ENCODE peak calls at places on chromosomes 13 and 19, in four cellular contexts. V is GM12878, U is H1, Q is HepG2. F is an unnamed sample.

GRCh38 chr13:53004605-53005004 is 24.0 kb upstream of the OLFM4 start:
- DNase-seq in V (no peak), Q (no peak), U (no peak), F (no peak)

GRCh38 chr19:15828121-15828620 is 12.7 kb upstream of the OR10H1 start:
- DNase-seq in U (no peak), Q (no peak), V (no peak), F (no peak)

GRCh38 chr13:106710267-106710666 is 142.3 kb upstream of the ARGLU1 start:
- DNase-seq in U (no peak), Q (no peak), V (no peak), F (no peak)

GRCh38 chr13:110316196-110316595 is 9.1 kb downstream of the COL4A2 start:
- DNase-seq in Q (no peak), V (no peak), U (no peak), F (no peak)

GRCh38 chr19:46697142-46697960 is 19.6 kb downstream of the PRKD2 start:
- DNase-seq in Q (no peak), U (peak; percentile 99), V (no peak), F (peak; percentile 90)

GRCh38 chr13:27792393-27793218 is at the start of gene GSX1:
- DNase-seq in V (no peak), U (peak; percentile 87), Q (peak; percentile 18), F (peak; percentile 60)

GRCh38 chr19:13033244-13033643 is 38.0 kb downstream of the NFIX start:
- DNase-seq in Q (no peak), V (no peak), U (no peak), F (no peak)

GRCh38 chr13:28684257-28684656 is 25.3 kb downstream of the POMP start:
- DNase-seq in V (no peak), U (peak; percentile 85), Q (peak; percentile 1), F (peak; percentile 32)

GRCh38 chr19:43743059-43743458 is 11.7 kb downstream of the SMG9 start:
- DNase-seq in Q (no peak), U (no peak), V (no peak), F (no peak)

GRCh38 chr19:55091955-55092354 is 16.3 kb downstream of the EPS8L1 start:
- DNase-seq in U (peak; percentile 97), V (no peak), Q (no peak), F (no peak)

GRCh38 chr13:37448072-37448471 is 150.5 kb downstream of the POSTN start:
- DNase-seq in V (no peak), U (no peak), Q (no peak), F (no peak)

GRCh38 chr19:28880735-28881401 is 332.1 kb downstream of the UQCRFS1 start:
- DNase-seq in V (no peak), U (no peak), Q (no peak), F (peak; percentile 87)

GRCh38 chr19:48397263-48397635 is 3.8 kb downstream of the GRIN2D start:
- DNase-seq in V (no peak), Q (no peak), U (no peak), F (no peak)

GRCh38 chr19:48396871-48397176 is 3.4 kb downstream of the GRIN2D start:
- DNase-seq in Q (no peak), V (no peak), U (no peak), F (no peak)

GRCh38 chr19:48395170-48395455 is 1.6 kb downstream of the GRIN2D start:
- DNase-seq in U (no peak), Q (no peak), V (no peak), F (no peak)

GRCh38 chr19:48395499-48395898 is 2.0 kb downstream of the GRIN2D start:
- DNase-seq in V (no peak), U (peak; percentile 52), Q (no peak), F (no peak)

GRCh38 chr19:48396010-48396870 is 2.8 kb downstream of the GRIN2D start:
- DNase-seq in Q (no peak), U (peak; percentile 60), V (no peak), F (no peak)
- H3K27me3 ChIP-seq in Q (peaks cover 11% of the 10 kb centered on the region), U (peaks cover 49% of the 10 kb centered on the region), V (peaks cover 13% of the 10 kb centered on the region), F (peaks cover 54% of the 10 kb centered on the region)

GRCh38 chr13:91845612-91846011 is 447.2 kb downstream of the GPC5 start:
- DNase-seq in U (no peak), V (no peak), Q (no peak), F (no peak)
- TF ChIP-seq SUZ12 in U (no peak), V (no peak), Q (no peak), F (no peak)

DNA sequence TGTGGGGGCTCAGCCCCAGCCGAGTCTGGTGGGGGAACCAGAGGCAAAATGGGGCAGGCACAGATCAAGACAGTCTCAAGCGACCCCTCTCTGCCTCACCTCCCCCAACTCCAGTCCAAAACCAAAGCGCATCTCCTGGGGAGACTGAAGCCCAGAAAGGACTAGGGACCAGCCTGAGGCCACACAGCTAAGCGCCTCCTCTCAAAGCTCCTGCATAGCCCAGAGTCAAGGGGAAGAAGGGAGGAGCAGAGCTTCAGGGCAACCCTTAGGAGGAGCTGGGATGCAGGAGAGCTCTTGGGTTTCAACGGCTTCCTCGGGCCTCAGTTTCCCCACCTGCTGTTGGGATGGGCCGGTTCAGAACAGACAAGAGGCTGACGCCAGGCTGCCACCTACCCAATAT is 19.9 kb upstream of the SEMA6B start:
- DNase-seq in V (no peak), U (no peak), Q (no peak), F (no peak)
- H3K27me3 ChIP-seq in V (peaks cover 6% of the 10 kb centered on the region), U (peaks cover 6% of the 10 kb centered on the region), Q (no peaks in the 10 kb centered on the region), F (peaks cover 16% of the 10 kb centered on the region)

GRCh38 chr13:91286317-91286716 is 61.2 kb upstream of the MIR17HG start:
- DNase-seq in V (no peak), Q (no peak), U (no peak), F (no peak)

GRCh38 chr13:91280806-91281205 is 66.7 kb upstream of the MIR17HG start:
- DNase-seq in V (no peak), Q (no peak), U (no peak), F (no peak)

GRCh38 chr13:91278888-91279287 is 68.6 kb upstream of the MIR17HG start:
- DNase-seq in Q (no peak), V (no peak), U (no peak), F (no peak)

GRCh38 chr13:91284335-91284734 is 63.2 kb upstream of the MIR17HG start:
- DNase-seq in Q (no peak), U (no peak), V (no peak), F (no peak)
- TF ChIP-seq SUZ12 in Q (no peak), U (no peak), V (no peak), F (no peak)

GRCh38 chr19:4988770-4989251 is 19.9 kb downstream of the KDM4B start:
- DNase-seq in Q (no peak), V (no peak), U (no peak), F (peak; percentile 63)

GRCh38 chr19:4991538-4991937 is 22.6 kb downstream of the KDM4B start:
- DNase-seq in Q (no peak), V (no peak), U (no peak), F (no peak)

GRCh38 chr19:4991996-4992698 is 23.2 kb downstream of the KDM4B start:
- DNase-seq in V (no peak), Q (no peak), U (no peak), F (no peak)

GRCh38 chr19:4987692-4988370 is 18.9 kb downstream of the KDM4B start:
- DNase-seq in Q (no peak), V (no peak), U (no peak), F (no peak)

DNA sequence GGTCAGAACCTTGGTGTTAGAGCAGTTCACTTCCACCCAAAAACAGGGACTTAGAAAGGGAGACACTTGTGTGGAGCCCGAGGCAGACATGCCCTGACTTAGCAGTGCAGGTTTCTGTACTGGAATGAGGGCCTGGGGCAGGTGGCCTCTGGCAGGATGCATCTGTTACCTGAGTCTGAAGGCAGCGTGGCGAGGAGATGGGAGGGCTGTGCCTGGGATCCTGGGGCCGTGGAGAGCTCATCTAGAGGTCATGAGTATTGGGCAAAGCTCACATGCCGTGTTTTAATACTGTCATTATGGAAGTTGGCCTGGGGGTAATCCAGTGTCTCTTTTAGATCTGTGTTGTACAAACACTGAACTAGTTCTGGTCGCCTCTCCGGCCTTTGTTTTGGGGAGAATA is 21.4 kb downstream of the KDM4B start:
- DNase-seq in U (no peak), Q (no peak), V (no peak), F (no peak)
- H3K27me3 ChIP-seq in U (no peaks in the 10 kb centered on the region), Q (no peaks in the 10 kb centered on the region), V (no peaks in the 10 kb centered on the region), F (no peaks in the 10 kb centered on the region)